ENCODE peak calls at places on chromosome 15, in six cellular contexts. V is left ventricle myocardium inferior; L is CD8-positive, alpha-beta memory T cell; Y is heart right ventricle; Q is OCI-LY7; E is IMR-90. P is an unnamed sample.

GRCh38 chr15:61383421-61383820 is 154.3 kb upstream of the RORA start:
- DNase-seq in Y (no peak), Q (no peak), L (no peak), E (peak; percentile 36), V (no peak), P (no peak)

GRCh38 chr15:92954578-92954977 is 54.5 kb downstream of the CHD2 start:
- DNase-seq in Q (peak; percentile 25), L (no peak), V (no peak), E (no peak), Y (no peak), P (no peak)

GRCh38 chr15:47507221-47507985 is 209.9 kb upstream of the SEMA6D start:
- DNase-seq in Y (no peak), L (no peak), V (no peak), Q (no peak), E (no peak), P (no peak)

GRCh38 chr15:83109532-83109931 is 2.1 kb downstream of the TM6SF1 start:
- DNase-seq in E (no peak), Y (no peak), Q (no peak), V (no peak), L (no peak), P (no peak)

GRCh38 chr15:63189955-63190691 is 717 bp downstream of the RAB8B start:
- DNase-seq in Y (no peak), E (no peak), Q (peak; percentile 30), V (no peak), L (no peak), P (no peak)

GRCh38 chr15:55247766-55248427 is 41.7 kb downstream of the RAB27A start:
- DNase-seq in E (no peak), L (no peak), Q (no peak), Y (no peak), V (no peak), P (no peak)

GRCh38 chr15:74335396-74335795 is 32.0 kb downstream of the CYP11A1 start:
- DNase-seq in Y (no peak), E (no peak), L (no peak), V (no peak), Q (no peak), P (no peak)

GRCh38 chr15:38299216-38299615 is 46.6 kb downstream of the SPRED1 start:
- DNase-seq in L (no peak), E (peak; percentile 84), V (no peak), Y (no peak), Q (no peak), P (no peak)

GRCh38 chr15:92921215-92922131 is 21.3 kb downstream of the CHD2 start:
- DNase-seq in V (no peak), L (no peak), E (peak; percentile 73), Q (no peak), Y (no peak), P (no peak)

GRCh38 chr15:40693904-40694705 is 869 bp upstream of the RAD51 start:
- DNase-seq in V (no peak), Y (no peak), L (no peak), Q (peak; percentile 59), E (no peak), P (no peak)

GRCh38 chr15:96332854-96333193 is 2.3 kb downstream of the NR2F2 start:
- DNase-seq in Q (no peak), V (no peak), L (no peak), Y (no peak), E (no peak), P (no peak)

GRCh38 chr15:73368301-73369072 is at the start of gene HCN4:
- DNase-seq in V (peak; percentile 47), Y (no peak), L (no peak), E (no peak), Q (no peak), P (no peak)

GRCh38 chr15:29569533-29570092 is 252.7 kb downstream of the TJP1 start:
- DNase-seq in E (no peak), V (no peak), Y (no peak), Q (no peak), L (no peak), P (no peak)

GRCh38 chr15:72724028-72724427 is 38.0 kb downstream of the BBS4 start:
- DNase-seq in Q (no peak), Y (no peak), L (no peak), E (peak; percentile 34), V (no peak), P (no peak)

GRCh38 chr15:29139540-29140459 is 129.8 kb downstream of the NSMCE3 start:
- DNase-seq in V (no peak), Q (peak; percentile 43), L (peak; percentile 12), Y (no peak), E (peak; percentile 24), P (no peak)

GRCh38 chr15:52331490-52332240 is 36.1 kb upstream of the MYO5C start:
- DNase-seq in V (no peak), E (peak; percentile 54), L (peak; percentile 24), Y (no peak), Q (peak; percentile 89), P (no peak)

GRCh38 chr15:25019434-25019833 is 64.6 kb downstream of the SNRPN start:
- DNase-seq in E (no peak), V (no peak), L (no peak), Q (no peak), Y (no peak), P (no peak)

GRCh38 chr15:37907136-37907535 is 27.3 kb upstream of the TMCO5A start:
- DNase-seq in Y (no peak), Q (no peak), L (no peak), V (no peak), E (peak; percentile 22), P (no peak)

GRCh38 chr15:75347222-75348033 is 589 bp downstream of the NEIL1 start:
- DNase-seq in E (no peak), Q (peak; percentile 96), Y (peak; percentile 74), V (peak; percentile 70), L (peak; percentile 37), P (no peak)

GRCh38 chr15:94671845-94672524 is 440.6 kb downstream of the MCTP2 start:
- DNase-seq in Q (no peak), E (peak; percentile 6), V (no peak), L (no peak), Y (no peak), P (no peak)

GRCh38 chr15:38134252-38134651 is 118.4 kb upstream of the SPRED1 start:
- DNase-seq in V (no peak), Q (no peak), E (no peak), Y (peak; percentile 24), L (no peak), P (no peak)

GRCh38 chr15:22966321-22967083 is 13.7 kb downstream of the CYFIP1 start:
- DNase-seq in Y (no peak), L (no peak), Q (no peak), V (no peak), E (no peak), P (no peak)

GRCh38 chr15:91625506-91625905 is 228.0 kb upstream of the SLCO3A1 start:
- DNase-seq in E (no peak), L (no peak), Y (no peak), Q (no peak), V (no peak), P (no peak)

GRCh38 chr15:67828969-67829646 is 3.8 kb downstream of the SKOR1 start:
- DNase-seq in E (no peak), Q (no peak), L (no peak), Y (no peak), V (no peak), P (no peak)

GRCh38 chr15:78638658-78639314 is 2.2 kb downstream of the CHRNB4 start:
- DNase-seq in Q (peak; percentile 63), E (peak; percentile 19), Y (peak; percentile 49), L (no peak), V (no peak), P (no peak)

GRCh38 chr15:69414702-69415161 is 583 bp downstream of the KIF23 start:
- DNase-seq in V (no peak), Y (no peak), L (no peak), Q (peak; percentile 41), E (peak; percentile 89), P (no peak)
- H3K27ac ChIP-seq in V (no peak overlapping the region), Y (no peak overlapping the region), L (peak overlapping the region; percentile 40), Q (peak overlapping the region; percentile 64), E (peak overlapping the region; percentile 100), P (peak overlapping the region; percentile 91)

GRCh38 chr15:50107157-50107556 is 11.9 kb downstream of the ATP8B4 start:
- DNase-seq in Y (no peak), E (no peak), Q (no peak), V (no peak), L (no peak), P (no peak)
- H3K4me3 ChIP-seq in Y (no peak overlapping the region), E (no peak overlapping the region), Q (no peak overlapping the region), V (no peak overlapping the region), L (no peak overlapping the region), P (no peak overlapping the region)

GRCh38 chr15:32826685-32827084 is 108.9 kb downstream of the GREM1 start:
- DNase-seq in Y (no peak), L (no peak), E (no peak), V (no peak), Q (no peak), P (no peak)

GRCh38 chr15:32823750-32824149 is 105.9 kb downstream of the GREM1 start:
- DNase-seq in V (no peak), Q (no peak), Y (no peak), E (no peak), L (no peak), P (no peak)

GRCh38 chr15:32822739-32823138 is 104.9 kb downstream of the GREM1 start:
- DNase-seq in Y (no peak), Q (no peak), E (no peak), L (no peak), V (no peak), P (no peak)

GRCh38 chr15:32824777-32825176 is 107.0 kb downstream of the GREM1 start:
- DNase-seq in E (peak; percentile 92), L (no peak), V (no peak), Y (no peak), Q (no peak), P (no peak)

DNA sequence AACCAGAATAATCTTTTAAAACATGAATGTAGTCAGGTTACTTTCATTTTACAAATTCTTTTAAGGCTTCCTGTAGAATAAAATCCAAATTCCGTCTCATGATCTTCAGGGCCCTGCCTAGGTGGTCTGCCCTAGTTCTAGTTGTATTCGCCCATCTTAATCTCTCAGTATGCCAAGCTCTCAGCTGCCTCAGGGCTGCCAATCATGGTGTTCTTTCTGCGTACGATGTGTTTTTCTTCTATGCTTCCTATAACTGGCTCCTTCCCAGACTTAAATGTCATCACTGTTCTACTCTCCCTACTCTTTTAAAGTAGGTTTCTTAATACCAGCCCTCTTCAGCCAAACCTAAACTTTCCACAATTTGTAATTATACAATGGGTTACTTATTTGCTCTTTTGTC is 107.4 kb downstream of the GREM1 start:
- DNase-seq in V (no peak), Y (no peak), Q (no peak), E (no peak), L (no peak), P (no peak)
- H3K27ac ChIP-seq in V (no peak overlapping the region), Y (no peak overlapping the region), Q (no peak overlapping the region), E (peak overlapping the region; percentile 95), L (no peak overlapping the region), P (no peak overlapping the region)

GRCh38 chr15:100879046-100879445 is 585 bp upstream of the ALDH1A3 start:
- DNase-seq in Y (no peak), Q (no peak), L (no peak), E (no peak), V (no peak), P (no peak)

GRCh38 chr15:100880139-100880896 is 687 bp downstream of the ALDH1A3 start:
- DNase-seq in L (no peak), Y (no peak), E (no peak), V (no peak), Q (no peak), P (no peak)

GRCh38 chr15:100879461-100880138 is at the start of gene ALDH1A3:
- DNase-seq in V (peak; percentile 33), L (no peak), Y (peak; percentile 29), Q (no peak), E (peak; percentile 16), P (no peak)

GRCh38 chr15:100880897-100881242 is 1.2 kb downstream of the ALDH1A3 start:
- DNase-seq in Y (no peak), V (no peak), E (no peak), L (no peak), Q (no peak), P (no peak)

GRCh38 chr15:100881573-100882336 is 2.1 kb downstream of the ALDH1A3 start:
- DNase-seq in Y (no peak), E (no peak), Q (no peak), V (no peak), L (no peak), P (no peak)
- H3K4me3 ChIP-seq in Y (no peak overlapping the region), E (no peak overlapping the region), Q (no peak overlapping the region), V (no peak overlapping the region), L (no peak overlapping the region), P (no peak overlapping the region)